ENCODE peak calls at places on chromosomes 1 and 21, in six cellular contexts. One of them, this sample, is unnamed. For H3K4me1, the result is how much of the 10 kb centered on the place peaks cover.

GRCh38 chr1:51330331-51331201 is at the start of gene TTC39A:
- DNase-seq in psoas muscle: no peak
- DNase-seq in heart right ventricle: no peak
- DNase-seq in hepatocyte: peak
- DNase-seq in H9: no peak
- DNase-seq in CD8-positive, alpha-beta memory T cell: no peak
- DNase-seq in this sample: no peak

GRCh38 chr1:96538001-96538649 is 183.5 kb upstream of the PTBP2 start:
- DNase-seq in H9: peak
- DNase-seq in hepatocyte: peak
- DNase-seq in psoas muscle: no peak
- DNase-seq in CD8-positive, alpha-beta memory T cell: no peak
- DNase-seq in heart right ventricle: no peak
- DNase-seq in this sample: peak

GRCh38 chr1:112625696-112626095 is 6.1 kb downstream of the CAPZA1 start:
- DNase-seq in H9: no peak
- DNase-seq in psoas muscle: no peak
- DNase-seq in hepatocyte: peak
- DNase-seq in heart right ventricle: no peak
- DNase-seq in CD8-positive, alpha-beta memory T cell: no peak
- DNase-seq in this sample: no peak

GRCh38 chr1:74964508-74964907 is 169.7 kb upstream of the LHX8 start:
- DNase-seq in heart right ventricle: no peak
- DNase-seq in H9: no peak
- DNase-seq in CD8-positive, alpha-beta memory T cell: no peak
- DNase-seq in psoas muscle: no peak
- DNase-seq in hepatocyte: peak
- DNase-seq in this sample: peak

GRCh38 chr1:180247061-180247460 is 17.0 kb downstream of the LHX4 start:
- DNase-seq in hepatocyte: no peak
- DNase-seq in CD8-positive, alpha-beta memory T cell: no peak
- DNase-seq in psoas muscle: no peak
- DNase-seq in heart right ventricle: no peak
- DNase-seq in H9: no peak
- DNase-seq in this sample: no peak

GRCh38 chr21:31732891-31733520 is 1.1 kb upstream of the SCAF4 start:
- DNase-seq in heart right ventricle: no peak
- DNase-seq in hepatocyte: peak
- DNase-seq in psoas muscle: no peak
- DNase-seq in H9: peak
- DNase-seq in CD8-positive, alpha-beta memory T cell: peak
- DNase-seq in this sample: no peak

GRCh38 chr1:184152502-184152901 is 101.0 kb downstream of the TSEN15 start:
- DNase-seq in psoas muscle: peak
- DNase-seq in heart right ventricle: no peak
- DNase-seq in H9: no peak
- DNase-seq in hepatocyte: no peak
- DNase-seq in CD8-positive, alpha-beta memory T cell: no peak
- DNase-seq in this sample: no peak

GRCh38 chr21:36754241-36754881 is 55.4 kb downstream of the SIM2 start:
- DNase-seq in heart right ventricle: no peak
- DNase-seq in psoas muscle: no peak
- DNase-seq in CD8-positive, alpha-beta memory T cell: no peak
- DNase-seq in hepatocyte: no peak
- DNase-seq in H9: no peak
- DNase-seq in this sample: no peak

GRCh38 chr1:29761159-29761928 is 525.0 kb downstream of the PTPRU start:
- DNase-seq in psoas muscle: no peak
- DNase-seq in CD8-positive, alpha-beta memory T cell: no peak
- DNase-seq in H9: peak
- DNase-seq in hepatocyte: no peak
- DNase-seq in heart right ventricle: no peak
- DNase-seq in this sample: no peak

GRCh38 chr1:204713541-204713940 is 28.0 kb upstream of the LRRN2 start:
- DNase-seq in CD8-positive, alpha-beta memory T cell: no peak
- DNase-seq in psoas muscle: no peak
- DNase-seq in heart right ventricle: no peak
- DNase-seq in H9: no peak
- DNase-seq in hepatocyte: peak
- DNase-seq in this sample: no peak

GRCh38 chr21:41137889-41138288 is 30.1 kb upstream of the BACE2 start:
- DNase-seq in hepatocyte: no peak
- DNase-seq in H9: no peak
- DNase-seq in heart right ventricle: no peak
- DNase-seq in CD8-positive, alpha-beta memory T cell: no peak
- DNase-seq in psoas muscle: no peak
- DNase-seq in this sample: no peak

GRCh38 chr1:207361910-207362309 is 40.4 kb downstream of the CD55 start:
- DNase-seq in hepatocyte: no peak
- DNase-seq in CD8-positive, alpha-beta memory T cell: no peak
- DNase-seq in psoas muscle: no peak
- DNase-seq in heart right ventricle: no peak
- DNase-seq in H9: no peak
- DNase-seq in this sample: no peak

GRCh38 chr21:42593007-42593814 is 60.2 kb upstream of the PDE9A start:
- DNase-seq in hepatocyte: peak
- DNase-seq in H9: peak
- DNase-seq in CD8-positive, alpha-beta memory T cell: peak
- DNase-seq in psoas muscle: peak
- DNase-seq in heart right ventricle: peak
- DNase-seq in this sample: peak

GRCh38 chr1:116483481-116484309 is 87.1 kb downstream of the CD58 start:
- DNase-seq in heart right ventricle: peak
- DNase-seq in hepatocyte: peak
- DNase-seq in CD8-positive, alpha-beta memory T cell: no peak
- DNase-seq in psoas muscle: no peak
- DNase-seq in H9: no peak
- DNase-seq in this sample: no peak

GRCh38 chr1:23836037-23836436 is 10.8 kb upstream of the HMGCL start:
- DNase-seq in CD8-positive, alpha-beta memory T cell: no peak
- DNase-seq in heart right ventricle: no peak
- DNase-seq in hepatocyte: no peak
- DNase-seq in H9: no peak
- DNase-seq in psoas muscle: no peak
- DNase-seq in this sample: no peak

GRCh38 chr1:156401681-156402081 is 32.7 kb downstream of the RHBG start:
- DNase-seq in heart right ventricle: no peak
- DNase-seq in H9: peak
- DNase-seq in psoas muscle: no peak
- DNase-seq in hepatocyte: no peak
- DNase-seq in CD8-positive, alpha-beta memory T cell: no peak
- DNase-seq in this sample: no peak

GRCh38 chr1:110554871-110555801 is 36.2 kb upstream of the KCNA10 start:
- DNase-seq in H9: peak
- DNase-seq in hepatocyte: peak
- DNase-seq in CD8-positive, alpha-beta memory T cell: peak
- DNase-seq in heart right ventricle: peak
- DNase-seq in psoas muscle: peak
- DNase-seq in this sample: peak

GRCh38 chr1:96291468-96291867 is 430.1 kb upstream of the PTBP2 start:
- DNase-seq in heart right ventricle: no peak
- DNase-seq in H9: no peak
- DNase-seq in hepatocyte: no peak
- DNase-seq in psoas muscle: no peak
- DNase-seq in CD8-positive, alpha-beta memory T cell: no peak
- DNase-seq in this sample: no peak

GRCh38 chr1:51372561-51372960 is 42.2 kb upstream of the TTC39A start:
- DNase-seq in H9: no peak
- DNase-seq in CD8-positive, alpha-beta memory T cell: no peak
- DNase-seq in hepatocyte: no peak
- DNase-seq in psoas muscle: no peak
- DNase-seq in heart right ventricle: no peak
- DNase-seq in this sample: no peak

GRCh38 chr1:100463809-100464424 is 74.0 kb upstream of the GPR88 start:
- DNase-seq in CD8-positive, alpha-beta memory T cell: no peak
- DNase-seq in psoas muscle: peak
- DNase-seq in H9: peak
- DNase-seq in heart right ventricle: peak
- DNase-seq in hepatocyte: peak
- DNase-seq in this sample: peak

GRCh38 chr1:62318756-62319544 is at the start of gene KANK4:
- DNase-seq in psoas muscle: no peak
- DNase-seq in CD8-positive, alpha-beta memory T cell: no peak
- DNase-seq in heart right ventricle: no peak
- DNase-seq in H9: peak
- DNase-seq in hepatocyte: peak
- DNase-seq in this sample: no peak

GRCh38 chr1:177620636-177621190 is 349.1 kb downstream of the SEC16B start:
- DNase-seq in H9: no peak
- DNase-seq in heart right ventricle: no peak
- DNase-seq in psoas muscle: peak
- DNase-seq in hepatocyte: peak
- DNase-seq in CD8-positive, alpha-beta memory T cell: no peak
- DNase-seq in this sample: no peak

GRCh38 chr1:53553734-53554509 is 94.7 kb downstream of the DMRTB1 start:
- DNase-seq in H9: no peak
- DNase-seq in hepatocyte: no peak
- DNase-seq in psoas muscle: no peak
- DNase-seq in heart right ventricle: no peak
- DNase-seq in CD8-positive, alpha-beta memory T cell: no peak
- DNase-seq in this sample: no peak

GRCh38 chr1:15584489-15585363 is at the start of gene AGMAT:
- DNase-seq in CD8-positive, alpha-beta memory T cell: peak
- DNase-seq in heart right ventricle: peak
- DNase-seq in psoas muscle: peak
- DNase-seq in hepatocyte: peak
- DNase-seq in H9: peak
- DNase-seq in this sample: no peak

GRCh38 chr21:33451634-33452071 is 28.1 kb downstream of the TMEM50B start:
- DNase-seq in hepatocyte: peak
- DNase-seq in psoas muscle: no peak
- DNase-seq in H9: no peak
- DNase-seq in CD8-positive, alpha-beta memory T cell: no peak
- DNase-seq in heart right ventricle: no peak
- DNase-seq in this sample: no peak

GRCh38 chr1:46535063-46535462 is 16.4 kb downstream of the KNCN start:
- DNase-seq in H9: no peak
- DNase-seq in psoas muscle: no peak
- DNase-seq in hepatocyte: peak
- DNase-seq in heart right ventricle: no peak
- DNase-seq in CD8-positive, alpha-beta memory T cell: no peak
- DNase-seq in this sample: no peak

DNA sequence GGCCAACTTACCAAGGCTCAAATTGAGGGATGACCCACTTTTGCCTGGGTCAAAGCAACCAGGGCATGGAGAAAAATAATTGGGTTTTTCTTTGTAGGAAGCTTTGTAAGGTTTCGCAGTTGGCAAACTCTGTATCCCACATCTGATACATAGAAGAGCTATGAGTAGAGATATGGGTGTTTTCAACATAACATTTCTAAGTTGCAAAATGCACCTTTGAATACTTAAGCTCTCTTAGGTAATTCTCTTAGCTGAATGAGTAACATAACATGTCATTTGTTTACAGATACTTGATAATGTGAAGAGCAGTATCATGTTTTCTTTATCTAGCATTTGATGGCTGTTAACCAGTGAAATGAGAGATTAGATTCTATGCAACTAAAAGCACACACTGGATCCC is 21.5 kb downstream of the RAVER2 start:
- DNase-seq in H9: no peak
- DNase-seq in heart right ventricle: no peak
- DNase-seq in hepatocyte: no peak
- DNase-seq in CD8-positive, alpha-beta memory T cell: no peak
- DNase-seq in psoas muscle: no peak
- DNase-seq in this sample: no peak
- H3K4me1 ChIP-seq in H9: under half
- H3K4me1 ChIP-seq in heart right ventricle: under half
- H3K4me1 ChIP-seq in hepatocyte: under half
- H3K4me1 ChIP-seq in CD8-positive, alpha-beta memory T cell: under half
- H3K4me1 ChIP-seq in psoas muscle: under half
- H3K4me1 ChIP-seq in this sample: under half

GRCh38 chr1:109377698-109378097 is 20.0 kb downstream of the SORT1 start:
- DNase-seq in heart right ventricle: no peak
- DNase-seq in hepatocyte: no peak
- DNase-seq in CD8-positive, alpha-beta memory T cell: no peak
- DNase-seq in H9: no peak
- DNase-seq in psoas muscle: no peak
- DNase-seq in this sample: no peak
- H3K4me1 ChIP-seq in heart right ventricle: half or more
- H3K4me1 ChIP-seq in hepatocyte: under half
- H3K4me1 ChIP-seq in CD8-positive, alpha-beta memory T cell: under half
- H3K4me1 ChIP-seq in H9: under half
- H3K4me1 ChIP-seq in psoas muscle: half or more
- H3K4me1 ChIP-seq in this sample: under half

GRCh38 chr1:43878440-43878839 is 55.2 kb upstream of the ARTN start:
- DNase-seq in hepatocyte: no peak
- DNase-seq in H9: no peak
- DNase-seq in psoas muscle: no peak
- DNase-seq in CD8-positive, alpha-beta memory T cell: no peak
- DNase-seq in heart right ventricle: no peak
- DNase-seq in this sample: no peak
- H3K4me1 ChIP-seq in hepatocyte: under half
- H3K4me1 ChIP-seq in H9: under half
- H3K4me1 ChIP-seq in psoas muscle: under half
- H3K4me1 ChIP-seq in CD8-positive, alpha-beta memory T cell: under half
- H3K4me1 ChIP-seq in heart right ventricle: under half
- H3K4me1 ChIP-seq in this sample: under half

GRCh38 chr1:2415337-2415736 is 3.0 kb upstream of the PEX10 start:
- DNase-seq in H9: no peak
- DNase-seq in hepatocyte: no peak
- DNase-seq in CD8-positive, alpha-beta memory T cell: no peak
- DNase-seq in psoas muscle: no peak
- DNase-seq in heart right ventricle: peak
- DNase-seq in this sample: no peak
- H3K4me1 ChIP-seq in H9: under half
- H3K4me1 ChIP-seq in hepatocyte: under half
- H3K4me1 ChIP-seq in CD8-positive, alpha-beta memory T cell: half or more
- H3K4me1 ChIP-seq in psoas muscle: under half
- H3K4me1 ChIP-seq in heart right ventricle: under half
- H3K4me1 ChIP-seq in this sample: under half

This sample was measured in tibial nerve.